ENCODE peak calls at places on chromosomes 5 and 9, in ten cellular contexts. Z, A, Q, V, P, G, I, W, B and N are unnamed samples.

GRCh38 chr5:57692582-57693487 is 210.2 kb upstream of the ACTBL2 start:
- DNase-seq in W (peak), Z (peak), Q (peak), P (peak), A (peak), V (peak), I (no peak), G (peak), B (no peak), N (peak)

GRCh38 chr9:32954642-32955041 is 46.8 kb downstream of the APTX start:
- DNase-seq in V (no peak), W (no peak), I (no peak), P (peak), Q (no peak), Z (no peak), B (no peak), A (peak), G (no peak), N (no peak)

GRCh38 chr5:18314192-18314778 is 680.0 kb downstream of the TAF11L14 start:
- DNase-seq in B (peak), V (no peak), A (no peak), Z (no peak), Q (peak), G (no peak), I (no peak), W (no peak), P (no peak), N (no peak)

GRCh38 chr5:180136661-180137381 is 65.3 kb upstream of the RNF130 start:
- DNase-seq in I (no peak), V (no peak), Q (no peak), P (no peak), W (peak), B (no peak), G (no peak), Z (no peak), A (no peak), N (peak)

GRCh38 chr9:83920469-83920941 is 727 bp downstream of the KIF27 start:
- DNase-seq in Z (no peak), A (no peak), P (peak), Q (no peak), I (no peak), G (no peak), V (no peak), B (peak), W (peak), N (no peak)

GRCh38 chr9:131676431-131676972 is 63.4 kb downstream of the RAPGEF1 start:
- DNase-seq in W (no peak), V (peak), I (no peak), Z (no peak), A (no peak), B (no peak), P (no peak), G (no peak), Q (no peak), N (no peak)

GRCh38 chr5:57824047-57824446 is 341.4 kb upstream of the ACTBL2 start:
- DNase-seq in Q (no peak), P (no peak), B (no peak), V (peak), I (no peak), Z (no peak), G (no peak), A (no peak), W (no peak), N (no peak)

GRCh38 chr9:91533382-91533781 is 109.8 kb upstream of the NFIL3 start:
- DNase-seq in G (no peak), Z (no peak), I (no peak), A (no peak), W (no peak), V (no peak), Q (no peak), B (no peak), P (no peak), N (no peak)

GRCh38 chr9:111095423-111095822 is 57.2 kb upstream of the LPAR1 start:
- DNase-seq in I (no peak), P (no peak), V (no peak), Z (no peak), G (no peak), B (no peak), A (no peak), Q (no peak), W (no peak), N (no peak)

GRCh38 chr5:179125789-179126505 is 65.8 kb downstream of the ZNF354C start:
- DNase-seq in B (no peak), W (no peak), G (peak), I (no peak), Q (no peak), Z (no peak), V (no peak), P (no peak), A (no peak), N (no peak)

GRCh38 chr5:60652206-60652605 is 47.8 kb downstream of the DEPDC1B start:
- DNase-seq in G (no peak), B (no peak), W (no peak), Q (no peak), A (peak), P (no peak), Z (no peak), I (peak), V (peak), N (no peak)

GRCh38 chr5:82620957-82621600 is 342.9 kb upstream of the RPS23 start:
- DNase-seq in P (no peak), G (no peak), V (no peak), I (no peak), W (no peak), A (no peak), Q (no peak), Z (no peak), B (no peak), N (no peak)

GRCh38 chr9:14692918-14693861 is at the start of gene ZDHHC21:
- DNase-seq in G (peak), I (peak), Q (peak), Z (peak), B (peak), P (peak), A (no peak), V (peak), W (peak), N (peak)

GRCh38 chr5:151014680-151015343 is 5.6 kb upstream of the GPX3 start:
- DNase-seq in W (no peak), G (no peak), P (peak), Q (no peak), I (no peak), B (no peak), Z (no peak), A (no peak), V (no peak), N (no peak)

GRCh38 chr5:138230981-138231589 is 18.0 kb upstream of the CDC23 start:
- DNase-seq in G (no peak), W (no peak), B (no peak), I (no peak), V (peak), Z (no peak), Q (no peak), A (no peak), P (peak), N (no peak)

GRCh38 chr5:148808864-148809642 is 17.4 kb upstream of the ADRB2 start:
- DNase-seq in A (no peak), B (peak), G (no peak), Z (no peak), W (no peak), Q (peak), I (no peak), P (no peak), V (no peak), N (no peak)

GRCh38 chr5:179542170-179542569 is 8.2 kb upstream of the RUFY1 start:
- DNase-seq in A (no peak), P (no peak), Q (no peak), G (no peak), B (no peak), W (no peak), I (no peak), Z (no peak), V (no peak), N (no peak)

GRCh38 chr5:1493941-1494340 is 29.8 kb downstream of the LPCAT1 start:
- DNase-seq in P (no peak), A (no peak), B (no peak), G (no peak), Q (no peak), W (no peak), V (no peak), I (no peak), Z (no peak), N (no peak)

GRCh38 chr9:74721696-74722660 is 165.7 kb downstream of the TRPM6 start:
- DNase-seq in Z (no peak), W (no peak), B (no peak), A (no peak), P (peak), I (no peak), Q (no peak), V (no peak), G (no peak), N (no peak)

GRCh38 chr5:141084487-141084989 is 9.9 kb upstream of the PCDHB2 start:
- DNase-seq in W (no peak), B (no peak), Z (no peak), I (no peak), P (peak), A (peak), G (no peak), Q (peak), V (peak), N (no peak)

GRCh38 chr5:132429451-132430440 is 60.2 kb downstream of the SLC22A5 start:
- DNase-seq in W (no peak), Q (no peak), B (no peak), V (no peak), G (no peak), P (peak), A (no peak), I (no peak), Z (no peak), N (no peak)

GRCh38 chr9:121122450-121123032 is 47.8 kb downstream of the CNTRL start:
- DNase-seq in Z (no peak), G (no peak), Q (no peak), A (no peak), P (no peak), I (no peak), W (no peak), B (no peak), V (no peak), N (no peak)

GRCh38 chr5:14440598-14441401 is 140.8 kb upstream of the OTULINL start:
- DNase-seq in V (no peak), P (no peak), Q (peak), Z (peak), I (no peak), B (no peak), W (peak), G (no peak), A (peak), N (peak)

GRCh38 chr5:96347502-96348292 is 85.4 kb downstream of the PCSK1 start:
- DNase-seq in W (no peak), B (no peak), Z (no peak), P (peak), Q (no peak), G (no peak), V (no peak), I (no peak), A (no peak), N (no peak)

GRCh38 chr5:170755679-170756456 is 27.7 kb upstream of the GABRP start:
- DNase-seq in B (no peak), Z (no peak), I (no peak), G (peak), P (no peak), V (no peak), W (peak), A (no peak), Q (no peak), N (no peak)

GRCh38 chr5:14948341-14948830 is 76.8 kb upstream of the ANKH start:
- DNase-seq in I (no peak), P (no peak), G (no peak), Z (no peak), V (no peak), B (no peak), A (no peak), Q (no peak), W (no peak), N (no peak)

GRCh38 chr5:66779535-66779934 is 183.3 kb downstream of the MAST4 start:
- DNase-seq in Q (no peak), A (no peak), Z (no peak), W (no peak), V (no peak), P (no peak), G (no peak), I (no peak), B (no peak), N (no peak)

GRCh38 chr9:92961627-92962302 is 14.4 kb downstream of the FGD3 start:
- DNase-seq in W (no peak), P (no peak), Q (no peak), Z (no peak), B (no peak), G (peak), I (no peak), A (no peak), V (no peak), N (no peak)

GRCh38 chr9:36980148-36980974 is 53.7 kb downstream of the PAX5 start:
- DNase-seq in A (no peak), G (peak), I (no peak), Z (no peak), Q (no peak), V (no peak), W (no peak), P (no peak), B (peak), N (no peak)

GRCh38 chr5:78677777-78678668 is 29.5 kb upstream of the LHFPL2 start:
- DNase-seq in A (peak), W (peak), B (peak), G (no peak), I (no peak), V (peak), Z (peak), P (no peak), Q (no peak), N (peak)

GRCh38 chr9:103713631-103714030 is 380.5 kb upstream of the SMC2 start:
- DNase-seq in P (no peak), A (no peak), B (no peak), I (no peak), G (no peak), Q (no peak), V (no peak), W (no peak), Z (no peak), N (no peak)

GRCh38 chr5:84272776-84273516 is 111.7 kb downstream of the EDIL3 start:
- DNase-seq in Q (no peak), Z (no peak), G (no peak), B (no peak), W (no peak), V (no peak), P (no peak), I (no peak), A (no peak), N (no peak)

GRCh38 chr9:16524823-16525222 is 345.6 kb downstream of the BNC2 start:
- DNase-seq in P (no peak), B (no peak), G (no peak), Q (no peak), W (no peak), V (no peak), A (no peak), I (no peak), Z (no peak), N (no peak)

GRCh38 chr9:81264516-81264915 is 424.8 kb downstream of the TLE1 start:
- DNase-seq in W (no peak), Z (no peak), P (no peak), I (no peak), V (no peak), A (no peak), Q (no peak), B (no peak), G (no peak), N (no peak)

GRCh38 chr5:139377226-139377625 is 5.9 kb downstream of the SLC23A1 start:
- DNase-seq in I (no peak), W (no peak), Q (no peak), B (no peak), V (no peak), P (no peak), A (no peak), G (peak), Z (no peak), N (no peak)

GRCh38 chr9:128723352-128723865 is 518 bp downstream of the ZDHHC12 start:
- DNase-seq in W (peak), Z (no peak), V (no peak), A (no peak), Q (no peak), P (no peak), B (no peak), G (no peak), I (no peak), N (no peak)

GRCh38 chr9:8871796-8872470 is 1072.4 kb upstream of the DMAC1 start:
- DNase-seq in V (no peak), I (no peak), G (no peak), Q (no peak), B (no peak), P (no peak), Z (no peak), A (no peak), W (no peak), N (no peak)

GRCh38 chr5:95963650-95964410 is 2.2 kb upstream of the ELL2 start:
- DNase-seq in G (no peak), I (no peak), Q (no peak), A (no peak), P (no peak), Z (no peak), W (no peak), B (no peak), V (peak), N (no peak)

GRCh38 chr5:56270568-56271392 is 37.6 kb upstream of the ANKRD55 start:
- DNase-seq in I (peak), G (peak), W (peak), Q (peak), Z (peak), A (peak), P (peak), B (peak), V (peak), N (peak)

GRCh38 chr5:56272765-56273164 is 39.6 kb upstream of the ANKRD55 start:
- DNase-seq in V (no peak), P (no peak), A (no peak), Q (no peak), G (no peak), I (no peak), B (no peak), Z (no peak), W (no peak), N (no peak)

GRCh38 chr5:56270058-56270457 is 36.9 kb upstream of the ANKRD55 start:
- DNase-seq in I (no peak), V (no peak), P (peak), B (no peak), Q (no peak), G (no peak), Z (no peak), W (no peak), A (no peak), N (no peak)

GRCh38 chr5:56273376-56274005 is 40.4 kb upstream of the ANKRD55 start:
- DNase-seq in Q (no peak), V (no peak), P (no peak), G (no peak), Z (no peak), I (no peak), A (no peak), W (no peak), B (no peak), N (no peak)

GRCh38 chr5:56269216-56269927 is 36.2 kb upstream of the ANKRD55 start:
- DNase-seq in I (no peak), V (no peak), G (no peak), B (peak), Q (peak), P (peak), A (no peak), Z (no peak), W (no peak), N (no peak)
- TF ChIP-seq CTCF in I (peak), V (peak), G (peak), B (peak), Q (peak), P (peak), A (peak), Z (peak), W (no peak), N (no peak)

GRCh38 chr5:143213851-143214363 is 189.6 kb downstream of the NR3C1 start:
- DNase-seq in B (peak), W (no peak), Z (no peak), P (no peak), Q (no peak), V (no peak), A (no peak), I (no peak), G (no peak), N (no peak)
- TF ChIP-seq CTCF in B (no peak), W (no peak), Z (no peak), P (no peak), Q (no peak), V (no peak), A (no peak), I (no peak), G (no peak), N (no peak)

GRCh38 chr9:34454571-34455065 is 3.8 kb downstream of the FAM219A start:
- DNase-seq in Z (peak), Q (no peak), V (peak), P (no peak), A (no peak), I (no peak), W (no peak), G (no peak), B (no peak), N (peak)
- TF ChIP-seq CTCF in Z (no peak), Q (no peak), V (peak), P (no peak), A (no peak), I (no peak), W (no peak), G (no peak), B (no peak), N (peak)

GRCh38 chr5:127757576-127757975 is 54.4 kb downstream of the CCDC192 start:
- DNase-seq in B (peak), V (peak), P (no peak), A (no peak), Q (no peak), Z (no peak), I (no peak), W (peak), G (no peak), N (no peak)
- TF ChIP-seq CTCF in B (peak), V (peak), P (peak), A (peak), Q (no peak), Z (peak), I (no peak), W (peak), G (peak), N (peak)

GRCh38 chr5:127863610-127864395 is 160.6 kb downstream of the CCDC192 start:
- DNase-seq in W (no peak), Q (no peak), G (no peak), A (no peak), P (no peak), Z (no peak), V (no peak), I (no peak), B (no peak), N (no peak)

GRCh38 chr5:127863161-127863560 is 160.0 kb downstream of the CCDC192 start:
- DNase-seq in W (no peak), B (no peak), Z (no peak), V (no peak), A (no peak), P (no peak), I (no peak), G (no peak), Q (no peak), N (no peak)

GRCh38 chr5:127864511-127864910 is 161.3 kb downstream of the CCDC192 start:
- DNase-seq in P (no peak), V (no peak), A (no peak), Q (no peak), W (no peak), Z (no peak), I (no peak), G (no peak), B (no peak), N (no peak)

GRCh38 chr5:127867006-127867788 is 164.0 kb downstream of the CCDC192 start:
- DNase-seq in B (no peak), Q (no peak), V (no peak), W (no peak), A (no peak), G (no peak), Z (no peak), P (no peak), I (no peak), N (no peak)

GRCh38 chr5:127865273-127865672 is 162.1 kb downstream of the CCDC192 start:
- DNase-seq in Z (no peak), P (no peak), B (peak), V (no peak), W (no peak), A (no peak), Q (no peak), I (no peak), G (no peak), N (no peak)
- TF ChIP-seq CTCF in Z (no peak), P (no peak), B (no peak), V (no peak), W (no peak), A (no peak), Q (no peak), I (no peak), G (no peak), N (no peak)

GRCh38 chr5:134997015-134997414 is 29.3 kb downstream of the CATSPER3 start:
- DNase-seq in B (no peak), Q (no peak), V (no peak), P (no peak), A (no peak), I (no peak), G (no peak), W (no peak), Z (no peak), N (no peak)
- TF ChIP-seq CTCF in B (no peak), Q (no peak), V (no peak), P (no peak), A (no peak), I (no peak), G (no peak), W (no peak), Z (no peak), N (no peak)

GRCh38 chr5:17216176-17216973 is 1.1 kb upstream of the BASP1 start:
- DNase-seq in A (no peak), W (peak), I (peak), Z (peak), P (peak), G (peak), Q (peak), B (peak), V (peak), N (peak)
- TF ChIP-seq CTCF in A (peak), W (peak), I (peak), Z (peak), P (peak), G (peak), Q (peak), B (peak), V (peak), N (peak)

GRCh38 chr5:38847549-38848341 is 1.9 kb downstream of the OSMR start:
- DNase-seq in I (no peak), V (no peak), Q (no peak), G (no peak), Z (no peak), P (no peak), A (no peak), W (no peak), B (no peak), N (no peak)
- TF ChIP-seq CTCF in I (no peak), V (no peak), Q (no peak), G (no peak), Z (no peak), P (no peak), A (peak), W (no peak), B (no peak), N (no peak)